ENCODE peak calls at places on chromosome 10, in five cellular contexts. R, A, J, M and W are unnamed samples.

GRCh38 chr10:78337646-78338391 is 304.2 kb downstream of the RPS24 start:
- DNase-seq in R (peak), A (no peak), J (no peak), M (peak), W (peak)

GRCh38 chr10:24519950-24520349 is 203.7 kb downstream of the ARHGAP21 start:
- DNase-seq in R (no peak), A (peak), J (no peak), M (no peak), W (no peak)

GRCh38 chr10:133618851-133619250 is 7.7 kb downstream of the FRG2B start:
- DNase-seq in R (no peak), A (no peak), J (no peak), M (no peak), W (no peak)

GRCh38 chr10:11874568-11875182 is 51.5 kb downstream of the PROSER2 start:
- DNase-seq in R (peak), A (peak), J (peak), M (peak), W (peak)

GRCh38 chr10:14820010-14820774 is 17.6 kb downstream of the CDNF start:
- DNase-seq in R (peak), A (no peak), J (no peak), M (no peak), W (peak)

GRCh38 chr10:70910486-70911350 is 22.4 kb upstream of the PCBD1 start:
- DNase-seq in R (no peak), A (no peak), J (no peak), M (no peak), W (no peak)

GRCh38 chr10:6838118-6838517 is 258.0 kb upstream of the PRKCQ start:
- DNase-seq in R (no peak), A (no peak), J (no peak), M (no peak), W (no peak)

GRCh38 chr10:62075912-62076311 is 174.4 kb downstream of the ARID5B start:
- DNase-seq in R (no peak), A (no peak), J (no peak), M (no peak), W (no peak)

GRCh38 chr10:116101616-116102015 is 171.4 kb downstream of the GFRA1 start:
- DNase-seq in R (no peak), A (no peak), J (no peak), M (no peak), W (peak)

GRCh38 chr10:132712291-132712690 is 73.7 kb downstream of the NKX6-2 start:
- DNase-seq in R (no peak), A (no peak), J (no peak), M (no peak), W (no peak)

GRCh38 chr10:70902659-70903261 is 14.4 kb upstream of the PCBD1 start:
- DNase-seq in R (no peak), A (no peak), J (no peak), M (no peak), W (no peak)

GRCh38 chr10:132133449-132134291 is 53.1 kb upstream of the DPYSL4 start:
- DNase-seq in R (no peak), A (no peak), J (no peak), M (no peak), W (no peak)

GRCh38 chr10:132812544-132812943 is 26.6 kb upstream of the NKX6-2 start:
- DNase-seq in R (no peak), A (no peak), J (no peak), M (no peak), W (no peak)

GRCh38 chr10:3389093-3389492 is 216.5 kb upstream of the PITRM1 start:
- DNase-seq in R (no peak), A (no peak), J (no peak), M (no peak), W (no peak)

GRCh38 chr10:4780782-4781181 is 45.2 kb upstream of the AKR1E2 start:
- DNase-seq in R (peak), A (no peak), J (no peak), M (no peak), W (peak)

GRCh38 chr10:103480521-103480920 is 1.5 kb upstream of the CALHM3 start:
- DNase-seq in R (peak), A (peak), J (no peak), M (no peak), W (peak)

GRCh38 chr10:85596389-85596788 is 770.2 kb downstream of the GRID1 start:
- DNase-seq in R (no peak), A (no peak), J (no peak), M (no peak), W (no peak)

GRCh38 chr10:106559442-106559841 is 605.1 kb downstream of the SORCS1 start:
- DNase-seq in R (peak), A (no peak), J (no peak), M (no peak), W (peak)

GRCh38 chr10:79269969-79270368 is 77.3 kb upstream of the PPIF start:
- DNase-seq in R (no peak), A (no peak), J (no peak), M (no peak), W (no peak)

GRCh38 chr10:116961305-116962251 is 43.4 kb downstream of the SHTN1 start:
- DNase-seq in R (no peak), A (no peak), J (no peak), M (no peak), W (no peak)

GRCh38 chr10:119447421-119447820 is 95.1 kb downstream of the RGS10 start:
- DNase-seq in R (no peak), A (no peak), J (no peak), M (no peak), W (no peak)

GRCh38 chr10:77350711-77351119 is 286.9 kb downstream of the KCNMA1 start:
- DNase-seq in R (peak), A (peak), J (no peak), M (no peak), W (peak)

GRCh38 chr10:34183397-34183796 is 631.7 kb downstream of the PARD3 start:
- DNase-seq in R (no peak), A (no peak), J (no peak), M (no peak), W (no peak)

GRCh38 chr10:112687647-112688046 is 240.6 kb downstream of the VTI1A start:
- DNase-seq in R (peak), A (no peak), J (no peak), M (no peak), W (peak)

GRCh38 chr10:50404021-50404823 is 152.9 kb upstream of the ASAH2 start:
- DNase-seq in R (no peak), A (no peak), J (no peak), M (no peak), W (no peak)